ENCODE peak calls at places on chromosomes 4 and X, in seven cellular contexts. One of them, this sample, is unnamed.

GRCh38 chrX:99938464-99938863 is 471.6 kb downstream of the PCDH19 start:
- DNase-seq in astrocyte of the spinal cord: no peak
- DNase-seq in HFF-Myc: no peak
- DNase-seq in cardiac fibroblast: no peak
- DNase-seq in suprapubic skin: no peak
- DNase-seq in PC-3: no peak
- DNase-seq in IMR-90: no peak
- DNase-seq in this sample: no peak

GRCh38 chr4:42501624-42502401 is 104.5 kb downstream of the SHISA3 start:
- DNase-seq in astrocyte of the spinal cord: peak; percentile 25
- DNase-seq in HFF-Myc: no peak
- DNase-seq in cardiac fibroblast: no peak
- DNase-seq in suprapubic skin: no peak
- DNase-seq in PC-3: no peak
- DNase-seq in IMR-90: no peak
- DNase-seq in this sample: no peak

GRCh38 chr4:145427221-145427620 is 54.4 kb upstream of the SMAD1 start:
- DNase-seq in astrocyte of the spinal cord: no peak
- DNase-seq in HFF-Myc: no peak
- DNase-seq in cardiac fibroblast: no peak
- DNase-seq in suprapubic skin: no peak
- DNase-seq in PC-3: no peak
- DNase-seq in IMR-90: no peak
- DNase-seq in this sample: no peak

GRCh38 chrX:6226646-6227444 is 1.8 kb downstream of the NLGN4X start:
- DNase-seq in astrocyte of the spinal cord: no peak
- DNase-seq in HFF-Myc: no peak
- DNase-seq in cardiac fibroblast: no peak
- DNase-seq in suprapubic skin: no peak
- DNase-seq in PC-3: no peak
- DNase-seq in IMR-90: no peak
- DNase-seq in this sample: no peak

GRCh38 chr4:112492321-112492720 is 23.7 kb downstream of the NEUROG2 start:
- DNase-seq in astrocyte of the spinal cord: no peak
- DNase-seq in HFF-Myc: no peak
- DNase-seq in cardiac fibroblast: no peak
- DNase-seq in suprapubic skin: no peak
- DNase-seq in PC-3: no peak
- DNase-seq in IMR-90: no peak
- DNase-seq in this sample: no peak

GRCh38 chrX:15947648-15948317 is 93.2 kb upstream of the AP1S2 start:
- DNase-seq in astrocyte of the spinal cord: peak; percentile 57
- DNase-seq in HFF-Myc: peak; percentile 38
- DNase-seq in cardiac fibroblast: peak; percentile 62
- DNase-seq in suprapubic skin: no peak
- DNase-seq in PC-3: peak; percentile 64
- DNase-seq in IMR-90: peak; percentile 63
- DNase-seq in this sample: peak; percentile 73

GRCh38 chrX:39377171-39377570 is 575.9 kb downstream of the MID1IP1 start:
- DNase-seq in astrocyte of the spinal cord: no peak
- DNase-seq in HFF-Myc: no peak
- DNase-seq in cardiac fibroblast: no peak
- DNase-seq in suprapubic skin: no peak
- DNase-seq in PC-3: no peak
- DNase-seq in IMR-90: no peak
- DNase-seq in this sample: no peak

GRCh38 chrX:70924294-70924693 is 6.6 kb downstream of the SLC7A3 start:
- DNase-seq in astrocyte of the spinal cord: no peak
- DNase-seq in HFF-Myc: no peak
- DNase-seq in cardiac fibroblast: no peak
- DNase-seq in suprapubic skin: no peak
- DNase-seq in PC-3: no peak
- DNase-seq in IMR-90: no peak
- DNase-seq in this sample: no peak

GRCh38 chr4:160375746-160376452 is 1273.0 kb downstream of the RAPGEF2 start:
- DNase-seq in astrocyte of the spinal cord: peak; percentile 28
- DNase-seq in HFF-Myc: no peak
- DNase-seq in cardiac fibroblast: no peak
- DNase-seq in suprapubic skin: no peak
- DNase-seq in PC-3: peak; percentile 13
- DNase-seq in IMR-90: no peak
- DNase-seq in this sample: peak; percentile 72

GRCh38 chr4:37516057-37516775 is 170.0 kb downstream of the RELL1 start:
- DNase-seq in astrocyte of the spinal cord: no peak
- DNase-seq in HFF-Myc: no peak
- DNase-seq in cardiac fibroblast: peak; percentile 12
- DNase-seq in suprapubic skin: no peak
- DNase-seq in PC-3: peak; percentile 43
- DNase-seq in IMR-90: no peak
- DNase-seq in this sample: no peak

GRCh38 chrX:115339441-115340025 is 50.0 kb downstream of the LUZP4 start:
- DNase-seq in astrocyte of the spinal cord: no peak
- DNase-seq in HFF-Myc: no peak
- DNase-seq in cardiac fibroblast: peak; percentile 77
- DNase-seq in suprapubic skin: no peak
- DNase-seq in PC-3: no peak
- DNase-seq in IMR-90: peak; percentile 21
- DNase-seq in this sample: no peak

GRCh38 chr4:80192252-80192866 is 4.9 kb upstream of the PRDM8 start:
- DNase-seq in astrocyte of the spinal cord: no peak
- DNase-seq in HFF-Myc: no peak
- DNase-seq in cardiac fibroblast: no peak
- DNase-seq in suprapubic skin: no peak
- DNase-seq in PC-3: no peak
- DNase-seq in IMR-90: no peak
- DNase-seq in this sample: no peak

GRCh38 chr4:119025916-119026661 is 109.5 kb upstream of the MYOZ2 start:
- DNase-seq in astrocyte of the spinal cord: peak; percentile 69
- DNase-seq in HFF-Myc: no peak
- DNase-seq in cardiac fibroblast: peak; percentile 97
- DNase-seq in suprapubic skin: no peak
- DNase-seq in PC-3: peak; percentile 60
- DNase-seq in IMR-90: peak; percentile 93
- DNase-seq in this sample: peak; percentile 93

GRCh38 chr4:17613761-17614415 is 553 bp upstream of the MED28 start:
- DNase-seq in astrocyte of the spinal cord: no peak
- DNase-seq in HFF-Myc: peak; percentile 31
- DNase-seq in cardiac fibroblast: peak; percentile 81
- DNase-seq in suprapubic skin: no peak
- DNase-seq in PC-3: peak; percentile 77
- DNase-seq in IMR-90: peak; percentile 87
- DNase-seq in this sample: peak; percentile 79

GRCh38 chr4:98298022-98298421 is 36.8 kb downstream of the RAP1GDS1 start:
- DNase-seq in astrocyte of the spinal cord: no peak
- DNase-seq in HFF-Myc: no peak
- DNase-seq in cardiac fibroblast: no peak
- DNase-seq in suprapubic skin: no peak
- DNase-seq in PC-3: no peak
- DNase-seq in IMR-90: no peak
- DNase-seq in this sample: no peak

GRCh38 chr4:160180206-160180605 is 1077.3 kb downstream of the RAPGEF2 start:
- DNase-seq in astrocyte of the spinal cord: peak; percentile 84
- DNase-seq in HFF-Myc: no peak
- DNase-seq in cardiac fibroblast: no peak
- DNase-seq in suprapubic skin: no peak
- DNase-seq in PC-3: peak; percentile 55
- DNase-seq in IMR-90: no peak
- DNase-seq in this sample: peak; percentile 57

GRCh38 chr4:85039526-85039925 is 73.0 kb upstream of the WDFY3 start:
- DNase-seq in astrocyte of the spinal cord: peak; percentile 74
- DNase-seq in HFF-Myc: no peak
- DNase-seq in cardiac fibroblast: peak; percentile 89
- DNase-seq in suprapubic skin: no peak
- DNase-seq in PC-3: peak; percentile 48
- DNase-seq in IMR-90: peak; percentile 47
- DNase-seq in this sample: peak; percentile 71

GRCh38 chr4:99087887-99088484 is 602 bp downstream of the ADH5 start:
- DNase-seq in astrocyte of the spinal cord: peak; percentile 66
- DNase-seq in HFF-Myc: no peak
- DNase-seq in cardiac fibroblast: peak; percentile 86
- DNase-seq in suprapubic skin: peak; percentile 87
- DNase-seq in PC-3: peak; percentile 34
- DNase-seq in IMR-90: peak; percentile 79
- DNase-seq in this sample: peak; percentile 84

GRCh38 chr4:74038161-74039064 is at the start of gene CXCL3:
- DNase-seq in astrocyte of the spinal cord: peak; percentile 73
- DNase-seq in HFF-Myc: no peak
- DNase-seq in cardiac fibroblast: peak; percentile 85
- DNase-seq in suprapubic skin: peak; percentile 79
- DNase-seq in PC-3: peak; percentile 78
- DNase-seq in IMR-90: peak; percentile 40
- DNase-seq in this sample: peak; percentile 49

GRCh38 chrX:69133561-69134542 is 31.4 kb downstream of the PJA1 start:
- DNase-seq in astrocyte of the spinal cord: peak; percentile 63
- DNase-seq in HFF-Myc: no peak
- DNase-seq in cardiac fibroblast: peak; percentile 66
- DNase-seq in suprapubic skin: no peak
- DNase-seq in PC-3: peak; percentile 79
- DNase-seq in IMR-90: peak; percentile 69
- DNase-seq in this sample: peak; percentile 71

GRCh38 chr4:87802858-87803257 is 3.5 kb downstream of the IBSP start:
- DNase-seq in astrocyte of the spinal cord: no peak
- DNase-seq in HFF-Myc: no peak
- DNase-seq in cardiac fibroblast: no peak
- DNase-seq in suprapubic skin: no peak
- DNase-seq in PC-3: no peak
- DNase-seq in IMR-90: no peak
- DNase-seq in this sample: no peak

GRCh38 chr4:64520393-64520792 is 111.1 kb upstream of the TECRL start:
- DNase-seq in astrocyte of the spinal cord: no peak
- DNase-seq in HFF-Myc: no peak
- DNase-seq in cardiac fibroblast: no peak
- DNase-seq in suprapubic skin: no peak
- DNase-seq in PC-3: no peak
- DNase-seq in IMR-90: no peak
- DNase-seq in this sample: no peak

GRCh38 chrX:46325312-46325877 is 219.8 kb downstream of the ZNF674 start:
- DNase-seq in astrocyte of the spinal cord: peak; percentile 77
- DNase-seq in HFF-Myc: no peak
- DNase-seq in cardiac fibroblast: peak; percentile 69
- DNase-seq in suprapubic skin: no peak
- DNase-seq in PC-3: peak; percentile 96
- DNase-seq in IMR-90: peak; percentile 52
- DNase-seq in this sample: peak; percentile 82

GRCh38 chrX:110341189-110342035 is 17.2 kb upstream of the RTL9 start:
- DNase-seq in astrocyte of the spinal cord: peak; percentile 72
- DNase-seq in HFF-Myc: peak; percentile 36
- DNase-seq in cardiac fibroblast: peak; percentile 92
- DNase-seq in suprapubic skin: no peak
- DNase-seq in PC-3: peak; percentile 78
- DNase-seq in IMR-90: peak; percentile 91
- DNase-seq in this sample: peak; percentile 74

GRCh38 chrX:48826876-48827653 is 752 bp downstream of the ERAS start:
- DNase-seq in astrocyte of the spinal cord: no peak
- DNase-seq in HFF-Myc: no peak
- DNase-seq in cardiac fibroblast: no peak
- DNase-seq in suprapubic skin: no peak
- DNase-seq in PC-3: no peak
- DNase-seq in IMR-90: no peak
- DNase-seq in this sample: no peak

GRCh38 chr4:128471576-128471975 is 184.0 kb upstream of the PGRMC2 start:
- DNase-seq in astrocyte of the spinal cord: no peak
- DNase-seq in HFF-Myc: no peak
- DNase-seq in cardiac fibroblast: no peak
- DNase-seq in suprapubic skin: no peak
- DNase-seq in PC-3: peak; percentile 47
- DNase-seq in IMR-90: no peak
- DNase-seq in this sample: no peak

GRCh38 chr4:142045996-142046395 is 409.6 kb downstream of the IL15 start:
- DNase-seq in astrocyte of the spinal cord: no peak
- DNase-seq in HFF-Myc: no peak
- DNase-seq in cardiac fibroblast: no peak
- DNase-seq in suprapubic skin: no peak
- DNase-seq in PC-3: peak; percentile 69
- DNase-seq in IMR-90: no peak
- DNase-seq in this sample: peak; percentile 12

GRCh38 chr4:110109455-110109854 is 89.0 kb downstream of the ELOVL6 start:
- DNase-seq in astrocyte of the spinal cord: no peak
- DNase-seq in HFF-Myc: no peak
- DNase-seq in cardiac fibroblast: no peak
- DNase-seq in suprapubic skin: no peak
- DNase-seq in PC-3: no peak
- DNase-seq in IMR-90: no peak
- DNase-seq in this sample: no peak

GRCh38 chr4:15779336-15779735 is 1.2 kb downstream of the CD38 start:
- DNase-seq in astrocyte of the spinal cord: peak; percentile 51
- DNase-seq in HFF-Myc: peak; percentile 16
- DNase-seq in cardiac fibroblast: peak; percentile 75
- DNase-seq in suprapubic skin: no peak
- DNase-seq in PC-3: peak; percentile 52
- DNase-seq in IMR-90: peak; percentile 53
- DNase-seq in this sample: peak; percentile 62

GRCh38 chrX:129636175-129636681 is 18.5 kb downstream of the APLN start:
- DNase-seq in astrocyte of the spinal cord: no peak
- DNase-seq in HFF-Myc: no peak
- DNase-seq in cardiac fibroblast: no peak
- DNase-seq in suprapubic skin: no peak
- DNase-seq in PC-3: no peak
- DNase-seq in IMR-90: no peak
- DNase-seq in this sample: peak; percentile 78
- H3K4me3 ChIP-seq in astrocyte of the spinal cord: no peak overlapping the region
- H3K4me3 ChIP-seq in HFF-Myc: no peak overlapping the region
- H3K4me3 ChIP-seq in cardiac fibroblast: no peak overlapping the region
- H3K4me3 ChIP-seq in suprapubic skin: no peak overlapping the region
- H3K4me3 ChIP-seq in PC-3: no peak overlapping the region
- H3K4me3 ChIP-seq in IMR-90: no peak overlapping the region
- H3K4me3 ChIP-seq in this sample: no peak overlapping the region

GRCh38 chr4:104462647-104463046 is 32.0 kb downstream of the CXXC4 start:
- DNase-seq in astrocyte of the spinal cord: no peak
- DNase-seq in HFF-Myc: no peak
- DNase-seq in cardiac fibroblast: no peak
- DNase-seq in suprapubic skin: no peak
- DNase-seq in PC-3: no peak
- DNase-seq in IMR-90: no peak
- DNase-seq in this sample: no peak
- TF ChIP-seq CTCF in astrocyte of the spinal cord: no peak
- TF ChIP-seq CTCF in HFF-Myc: no peak
- TF ChIP-seq CTCF in cardiac fibroblast: no peak
- TF ChIP-seq CTCF in suprapubic skin: no peak
- TF ChIP-seq CTCF in PC-3: no peak
- TF ChIP-seq CTCF in IMR-90: no peak
- TF ChIP-seq CTCF in this sample: no peak

GRCh38 chr4:7906171-7906581 is 33.5 kb downstream of the AFAP1 start:
- DNase-seq in astrocyte of the spinal cord: peak; percentile 66
- DNase-seq in HFF-Myc: no peak
- DNase-seq in cardiac fibroblast: peak; percentile 40
- DNase-seq in suprapubic skin: no peak
- DNase-seq in PC-3: no peak
- DNase-seq in IMR-90: peak; percentile 45
- DNase-seq in this sample: no peak
- H3K4me3 ChIP-seq in astrocyte of the spinal cord: no peak overlapping the region
- H3K4me3 ChIP-seq in HFF-Myc: peak overlapping the region; percentile 26
- H3K4me3 ChIP-seq in cardiac fibroblast: no peak overlapping the region
- H3K4me3 ChIP-seq in suprapubic skin: no peak overlapping the region
- H3K4me3 ChIP-seq in PC-3: no peak overlapping the region
- H3K4me3 ChIP-seq in IMR-90: no peak overlapping the region
- H3K4me3 ChIP-seq in this sample: no peak overlapping the region

DNA sequence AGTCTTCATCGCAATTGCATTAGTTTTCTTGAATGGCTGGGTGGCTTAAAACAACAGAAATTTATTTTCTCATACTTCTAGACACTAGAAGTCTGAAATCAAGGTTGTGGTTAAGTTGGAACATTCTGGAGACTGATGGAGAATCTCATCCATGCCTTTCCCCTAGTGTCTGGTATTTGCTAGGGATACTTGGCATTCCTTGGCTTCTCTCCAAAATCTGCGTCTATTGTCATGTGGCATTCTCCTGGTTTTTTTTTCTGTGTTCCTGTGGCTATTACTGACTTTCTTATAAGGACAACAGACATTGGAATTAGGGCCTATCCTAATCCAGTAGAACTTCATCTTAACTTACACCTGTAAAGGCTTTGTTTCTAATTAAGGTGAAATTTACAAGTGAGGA is 272.8 kb upstream of the EPHA5 start:
- DNase-seq in astrocyte of the spinal cord: peak; percentile 81
- DNase-seq in HFF-Myc: no peak
- DNase-seq in cardiac fibroblast: peak; percentile 91
- DNase-seq in suprapubic skin: no peak
- DNase-seq in PC-3: peak; percentile 96
- DNase-seq in IMR-90: no peak
- DNase-seq in this sample: peak; percentile 52
- TF ChIP-seq CTCF in astrocyte of the spinal cord: peak; percentile 4
- TF ChIP-seq CTCF in HFF-Myc: no peak
- TF ChIP-seq CTCF in cardiac fibroblast: peak; percentile 26
- TF ChIP-seq CTCF in suprapubic skin: no peak
- TF ChIP-seq CTCF in PC-3: peak; percentile 46
- TF ChIP-seq CTCF in IMR-90: no peak
- TF ChIP-seq CTCF in this sample: peak; percentile 29

This sample was measured in epithelial cell of esophagus.